ENCODE peak calls at places on chromosomes 4 and X, in eight cellular contexts. C is fibroblast of villous mesenchyme; U is stimulated activated CD8-positive, alpha-beta memory T cell treated with anti-CD3 and anti-CD28 coated beads, Interleukin-12 subunit alpha, Interleukin-12 subunit beta, amount 100 ng/mL, for 1 hour; X is HT1080; N is activated T-cell treated with anti-CD3 and anti-CD28 coated beads for 48 hours; M is activated T-helper 1 cell treated with anti-CD3 and anti-CD28 coated beads, Interleukin-2, amount 50 U/mL, for 16 hours; Z is Caki2; O is GM06990. B is an unnamed sample.

GRCh38 chrX:115268421-115268820 is 21.1 kb upstream of the LUZP4 start:
- DNase-seq in U (no peak), M (no peak), N (no peak), O (no peak), Z (no peak), X (peak), C (peak), B (no peak)

GRCh38 chrX:81237516-81237915 is 35.6 kb downstream of the SH3BGRL start:
- DNase-seq in C (no peak), M (no peak), N (no peak), O (no peak), Z (no peak), U (no peak), X (no peak), B (no peak)

GRCh38 chr4:26826721-26827120 is 33.9 kb upstream of the STIM2 start:
- DNase-seq in O (peak), X (no peak), N (no peak), Z (peak), M (no peak), U (no peak), C (peak), B (peak)

GRCh38 chr4:130722370-130722769 is 1626.4 kb downstream of the C4orf33 start:
- DNase-seq in M (no peak), U (no peak), C (no peak), Z (no peak), X (peak), O (no peak), N (no peak), B (no peak)

GRCh38 chrX:87727615-87728014 is 210.0 kb downstream of the KLHL4 start:
- DNase-seq in U (no peak), O (no peak), M (no peak), N (no peak), X (no peak), Z (no peak), C (no peak), B (no peak)

GRCh38 chr4:176794151-176794550 is 1.4 kb upstream of the VEGFC start:
- DNase-seq in M (no peak), N (no peak), Z (peak), X (peak), U (no peak), C (peak), O (no peak), B (no peak)

GRCh38 chrX:148501121-148502066 is 977 bp downstream of the AFF2 start:
- DNase-seq in U (no peak), N (peak), X (peak), M (no peak), O (peak), Z (no peak), C (no peak), B (no peak)

GRCh38 chr4:38574559-38575333 is 89.3 kb upstream of the KLF3 start:
- DNase-seq in O (no peak), Z (peak), N (no peak), X (no peak), M (no peak), U (no peak), C (no peak), B (peak)

GRCh38 chrX:9464435-9465371 is at the start of gene TBL1X:
- DNase-seq in X (peak), Z (peak), C (peak), U (peak), N (peak), O (peak), M (peak), B (peak)

B was measured in MV-4-11.